ENCODE peak calls at places on chromosomes 11 and 22, in five cellular contexts. E is GM10248; X is GM06990; J is psoas muscle; U is CD8-positive, alpha-beta T cell. L is an unnamed sample.

GRCh38 chr11:63802637-63803414 is 10.4 kb upstream of the SPINDOC start:
- DNase-seq in U (no peak), E (no peak), X (no peak), J (no peak), L (peak; percentile 91)

GRCh38 chr11:132959663-132960062 is 572.6 kb downstream of the OPCML start:
- DNase-seq in U (no peak), J (no peak), X (no peak), E (no peak), L (no peak)

GRCh38 chr11:69657456-69657910 is 16.5 kb downstream of the CCND1 start:
- DNase-seq in X (no peak), J (no peak), E (no peak), U (no peak), L (no peak)

GRCh38 chr11:126114486-126115252 is 52.0 kb upstream of the CDON start:
- DNase-seq in J (no peak), X (no peak), U (no peak), E (no peak), L (no peak)

GRCh38 chr11:77039491-77040400 is 5.5 kb downstream of the B3GNT6 start:
- DNase-seq in J (peak; percentile 43), X (no peak), U (no peak), E (peak; percentile 49), L (no peak)

GRCh38 chr11:18776324-18776723 is 15.3 kb downstream of the PTPN5 start:
- DNase-seq in X (no peak), U (no peak), J (no peak), E (no peak), L (no peak)

GRCh38 chr11:9276571-9276970 is 11.4 kb upstream of the DENND5A start:
- DNase-seq in J (no peak), U (no peak), E (no peak), X (no peak), L (no peak)

GRCh38 chr11:132177106-132177505 is 806.7 kb downstream of the NTM start:
- DNase-seq in J (no peak), X (no peak), E (no peak), U (no peak), L (peak; percentile 53)

GRCh38 chr11:69335461-69336386 is 41.8 kb downstream of the MYEOV start:
- DNase-seq in E (no peak), U (no peak), X (no peak), J (no peak), L (no peak)

GRCh38 chr11:116461789-116462188 is 311.0 kb downstream of the BUD13 start:
- DNase-seq in U (no peak), J (no peak), E (no peak), X (no peak), L (peak; percentile 24)

GRCh38 chr11:69912911-69913451 is 93.8 kb upstream of the FGF3 start:
- DNase-seq in X (no peak), E (no peak), U (no peak), J (no peak), L (peak; percentile 10)

GRCh38 chr11:69234171-69234570 is 59.8 kb upstream of the MYEOV start:
- DNase-seq in X (no peak), J (no peak), E (no peak), U (no peak), L (no peak)

GRCh38 chr11:123034587-123034986 is 27.3 kb downstream of the HSPA8 start:
- DNase-seq in J (no peak), X (no peak), U (no peak), E (no peak), L (no peak)

GRCh38 chr11:125494033-125494364 is 2.1 kb downstream of the FEZ1 start:
- DNase-seq in E (no peak), X (no peak), J (no peak), U (no peak), L (no peak)

GRCh38 chr11:7600205-7600775 is 73.0 kb downstream of the CYB5R2 start:
- DNase-seq in U (no peak), E (no peak), X (no peak), J (peak; percentile 56), L (peak; percentile 100)

GRCh38 chr22:19596680-19597398 is 72.6 kb upstream of the CLDN5 start:
- DNase-seq in X (no peak), U (no peak), E (no peak), J (no peak), L (no peak)

GRCh38 chr11:23727821-23728220 is 769.0 kb upstream of the LUZP2 start:
- DNase-seq in X (no peak), U (no peak), J (no peak), E (no peak), L (peak; percentile 88)

GRCh38 chr11:66017354-66017753 is 5.5 kb downstream of the CST6 start:
- DNase-seq in U (no peak), J (no peak), X (no peak), E (no peak), L (no peak)

GRCh38 chr22:24176630-24177029 is 4.7 kb upstream of the SUSD2 start:
- DNase-seq in U (no peak), X (no peak), E (no peak), J (no peak), L (no peak)

GRCh38 chr11:130315354-130315970 is 745 bp upstream of the ZBTB44 start:
- DNase-seq in J (peak; percentile 32), X (peak; percentile 75), U (peak; percentile 47), E (peak; percentile 75), L (peak; percentile 8)
- TF ChIP-seq CTCF in J (no peak), X (peak; percentile 61), U (peak; percentile 39), E (peak; percentile 40), L (peak; percentile 22)

GRCh38 chr11:5204787-5205186 is 4.3 kb upstream of the OR51V1 start:
- DNase-seq in E (peak; percentile 39), J (no peak), X (no peak), U (no peak), L (peak; percentile 69)
- TF ChIP-seq CTCF in E (peak; percentile 39), J (peak; percentile 15), X (peak; percentile 47), U (no peak), L (peak; percentile 49)

GRCh38 chr22:41296826-41297667 is 4.3 kb upstream of the ZC3H7B start:
- DNase-seq in X (no peak), J (no peak), U (no peak), E (no peak), L (no peak)

GRCh38 chr22:41305646-41306045 is 4.3 kb downstream of the ZC3H7B start:
- DNase-seq in J (peak; percentile 62), X (no peak), E (no peak), U (no peak), L (peak; percentile 79)

GRCh38 chr22:41300661-41301060 is 664 bp upstream of the ZC3H7B start:
- DNase-seq in X (no peak), J (no peak), U (no peak), E (no peak), L (no peak)

GRCh38 chr22:41302016-41302767 is 867 bp downstream of the ZC3H7B start:
- DNase-seq in J (no peak), E (peak; percentile 39), U (peak; percentile 2), X (peak; percentile 24), L (no peak)

GRCh38 chr22:41301085-41302015 is at the start of gene ZC3H7B:
- DNase-seq in X (peak; percentile 91), E (peak; percentile 96), J (peak; percentile 80), U (peak; percentile 75), L (peak; percentile 64)
- TF ChIP-seq CTCF in X (peak; percentile 62), E (peak; percentile 67), J (peak; percentile 57), U (peak; percentile 43), L (peak; percentile 66)

DNA sequence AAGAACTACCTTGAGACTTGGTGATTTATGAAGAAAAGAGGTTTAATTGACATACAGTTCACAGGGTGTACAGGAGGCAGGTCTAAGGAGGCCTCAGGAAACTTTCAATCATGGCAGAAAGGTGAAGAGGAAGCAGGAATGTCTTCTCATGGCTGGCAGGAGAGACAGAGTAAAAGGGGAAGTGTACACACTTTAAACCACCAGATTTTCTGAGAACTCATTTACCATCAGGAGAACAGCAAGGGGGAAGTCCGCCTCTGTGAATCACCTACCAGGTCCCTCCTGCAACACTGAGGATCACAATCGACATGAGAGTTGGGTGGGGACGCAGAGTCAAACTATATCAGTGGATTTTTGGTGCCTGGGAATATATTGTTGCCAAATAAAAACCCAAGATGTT is 40.3 kb upstream of the OR5D13 start:
- DNase-seq in X (no peak), U (no peak), J (no peak), E (no peak), L (no peak)
- TF ChIP-seq CTCF in X (no peak), U (no peak), J (no peak), E (no peak), L (no peak)

DNA sequence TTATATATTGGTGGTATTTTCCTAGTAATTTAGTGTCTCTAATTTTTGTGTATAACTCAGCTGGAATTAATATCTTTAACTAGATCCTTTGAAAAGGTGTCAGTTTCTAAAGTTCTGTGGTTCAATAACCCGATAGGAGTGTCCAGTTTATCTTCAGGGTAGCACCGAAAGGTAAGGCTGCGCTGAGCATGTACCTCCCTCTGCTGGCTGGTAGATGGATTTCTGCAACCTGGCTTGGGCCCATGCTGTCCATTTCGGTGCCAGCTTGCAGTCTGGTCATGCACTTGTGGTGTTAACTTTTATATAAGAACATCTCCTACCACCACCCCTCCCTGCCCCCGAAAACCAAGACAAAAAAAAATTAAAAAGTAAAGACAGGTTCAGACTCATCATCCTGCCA is 24.7 kb downstream of the EXT2 start:
- DNase-seq in U (no peak), J (no peak), E (no peak), X (no peak), L (peak; percentile 18)
- TF ChIP-seq CTCF in U (no peak), J (peak; percentile 55), E (no peak), X (peak; percentile 10), L (peak; percentile 53)

GRCh38 chr22:39723899-39724351 is 153.4 kb downstream of the CACNA1I start:
- DNase-seq in X (no peak), J (no peak), U (no peak), E (no peak), L (peak; percentile 41)
- TF ChIP-seq CTCF in X (no peak), J (no peak), U (no peak), E (no peak), L (no peak)

GRCh38 chr11:47269002-47269828 is 718 bp upstream of the MADD start:
- DNase-seq in U (peak; percentile 83), X (peak; percentile 94), J (peak; percentile 93), E (peak; percentile 93), L (peak; percentile 60)
- TF ChIP-seq CTCF in U (peak; percentile 4), X (no peak), J (no peak), E (no peak), L (no peak)

GRCh38 chr11:2313051-2313951 is 11.5 kb downstream of the TSPAN32 start:
- DNase-seq in J (no peak), X (no peak), E (no peak), U (no peak), L (no peak)
- TF ChIP-seq CTCF in J (no peak), X (no peak), E (no peak), U (no peak), L (no peak)